ENCODE peak calls at places on chromosome 18, in six cellular contexts. N, K, L, G, O and F are unnamed samples.

GRCh38 chr18:23240609-23240930 is 105.3 kb downstream of the CABLES1 start:
- DNase-seq in G (no peak), L (no peak), K (no peak), O (no peak), N (no peak), F (no peak)

GRCh38 chr18:5103693-5104092 is 93.4 kb downstream of the AKAIN1 start:
- DNase-seq in L (no peak), O (no peak), K (no peak), G (no peak), N (no peak), F (no peak)

GRCh38 chr18:79507546-79508480 is 112.1 kb downstream of the NFATC1 start:
- DNase-seq in L (peak; percentile 21), G (no peak), K (peak; percentile 63), N (no peak), O (peak; percentile 87), F (no peak)

GRCh38 chr18:49476664-49477411 is 10.2 kb downstream of the C18orf32 start:
- DNase-seq in N (no peak), G (no peak), L (no peak), O (no peak), K (no peak), F (no peak)

GRCh38 chr18:2805970-2806943 is 40.5 kb upstream of the EMILIN2 start:
- DNase-seq in L (no peak), G (no peak), O (no peak), N (no peak), K (no peak), F (no peak)

GRCh38 chr18:8478166-8478967 is 130.9 kb upstream of the RAB12 start:
- DNase-seq in O (peak; percentile 38), K (peak; percentile 50), N (peak; percentile 76), G (peak; percentile 40), L (peak; percentile 93), F (peak; percentile 88)

GRCh38 chr18:73962251-73962650 is 185.4 kb downstream of the FBXO15 start:
- DNase-seq in G (no peak), N (no peak), O (no peak), K (no peak), L (no peak), F (no peak)

GRCh38 chr18:77650799-77651385 is 401.2 kb downstream of the GALR1 start:
- DNase-seq in O (peak; percentile 80), G (peak; percentile 50), L (peak; percentile 89), K (peak; percentile 65), N (peak; percentile 81), F (peak; percentile 95)

GRCh38 chr18:78716022-78716421 is 263.6 kb upstream of the SALL3 start:
- DNase-seq in N (no peak), K (no peak), L (no peak), G (no peak), O (no peak), F (no peak)

GRCh38 chr18:5538541-5538940 is 5.3 kb downstream of the EPB41L3 start:
- DNase-seq in O (no peak), L (no peak), K (no peak), G (no peak), N (no peak), F (no peak)

GRCh38 chr18:51578403-51578980 is 381.0 kb upstream of the MEX3C start:
- DNase-seq in O (no peak), N (no peak), G (no peak), K (no peak), L (no peak), F (no peak)

GRCh38 chr18:35345460-35345921 is 1.3 kb upstream of the ZNF24 start:
- DNase-seq in N (peak; percentile 44), K (no peak), G (no peak), O (no peak), L (no peak), F (no peak)

GRCh38 chr18:79778291-79778791 is 19.4 kb upstream of the KCNG2 start:
- DNase-seq in G (no peak), L (no peak), O (no peak), N (no peak), K (no peak), F (no peak)

GRCh38 chr18:75132931-75133525 is 75.9 kb downstream of the PTGR3 start:
- DNase-seq in N (no peak), G (no peak), K (no peak), O (no peak), L (no peak), F (no peak)

GRCh38 chr18:48902023-48902855 is 48.5 kb downstream of the SMAD7 start:
- DNase-seq in O (peak; percentile 89), G (no peak), N (no peak), L (no peak), K (peak; percentile 66), F (no peak)

GRCh38 chr18:48007955-48008701 is 77.7 kb upstream of the SMAD2 start:
- DNase-seq in K (no peak), G (peak; percentile 54), L (peak; percentile 87), N (peak; percentile 86), O (peak; percentile 54), F (peak; percentile 82)

GRCh38 chr18:55353391-55353790 is 234.6 kb downstream of the TCF4 start:
- DNase-seq in O (no peak), N (no peak), L (no peak), G (no peak), K (no peak), F (no peak)

GRCh38 chr18:75923169-75923568 is 495.7 kb upstream of the SMIM21 start:
- DNase-seq in N (no peak), O (peak; percentile 41), K (peak; percentile 60), G (no peak), L (no peak), F (no peak)

GRCh38 chr18:13216732-13217465 is 1.7 kb upstream of the LDLRAD4 start:
- DNase-seq in G (peak; percentile 56), K (no peak), N (peak; percentile 71), L (peak; percentile 68), O (peak; percentile 61), F (peak; percentile 68)

GRCh38 chr18:7897119-7897518 is 330.0 kb downstream of the PTPRM start:
- DNase-seq in O (no peak), L (no peak), G (no peak), K (no peak), N (no peak), F (no peak)

GRCh38 chr18:24491882-24492281 is 31.4 kb downstream of the HRH4 start:
- DNase-seq in G (no peak), O (no peak), K (no peak), L (no peak), N (peak; percentile 20), F (no peak)

GRCh38 chr18:8765692-8766463 is 60.5 kb downstream of the MTCL1 start:
- DNase-seq in K (no peak), O (no peak), G (no peak), L (no peak), N (peak; percentile 40), F (no peak)

GRCh38 chr18:36467614-36468013 is 170.1 kb downstream of the FHOD3 start:
- DNase-seq in N (no peak), O (no peak), K (no peak), G (no peak), L (no peak), F (no peak)

GRCh38 chr18:51943281-51943680 is 396.7 kb upstream of the DCC start:
- DNase-seq in N (no peak), O (no peak), K (no peak), G (no peak), L (no peak), F (no peak)

GRCh38 chr18:69000366-69000765 is 202.5 kb downstream of the CCDC102B start:
- DNase-seq in O (no peak), G (no peak), K (no peak), L (no peak), N (no peak), F (no peak)

GRCh38 chr18:68997845-68998244 is 200.0 kb downstream of the CCDC102B start:
- DNase-seq in N (no peak), K (no peak), L (no peak), O (no peak), G (no peak), F (no peak)

GRCh38 chr18:69002233-69002632 is 204.4 kb downstream of the CCDC102B start:
- DNase-seq in K (no peak), O (no peak), N (no peak), G (no peak), L (peak; percentile 28), F (no peak)
- TF ChIP-seq CTCF in K (peak; percentile 14), O (no peak), N (no peak), G (no peak), L (peak; percentile 39), F (peak; percentile 54)

GRCh38 chr18:11398625-11399024 is 210.8 kb upstream of the SLC35G4 start:
- DNase-seq in N (no peak), G (no peak), L (no peak), K (no peak), O (no peak), F (no peak)
- TF ChIP-seq CTCF in N (peak; percentile 18), G (no peak), L (no peak), K (no peak), O (no peak), F (peak; percentile 23)

GRCh38 chr18:32091325-32091723 is 350 bp upstream of the RNF138 start:
- DNase-seq in N (no peak), O (no peak), K (no peak), L (no peak), G (no peak), F (no peak)

GRCh38 chr18:32093523-32093922 is 1.8 kb downstream of the RNF138 start:
- DNase-seq in G (no peak), O (no peak), K (no peak), N (no peak), L (no peak), F (no peak)

GRCh38 chr18:32093106-32093511 is 1.4 kb downstream of the RNF138 start:
- DNase-seq in G (peak; percentile 34), K (peak; percentile 36), O (peak; percentile 44), L (peak; percentile 52), N (peak; percentile 83), F (peak; percentile 44)

GRCh38 chr18:32091724-32092421 is at the start of gene RNF138:
- DNase-seq in L (peak; percentile 87), O (peak; percentile 84), G (peak; percentile 91), K (peak; percentile 80), N (peak; percentile 90), F (peak; percentile 81)

DNA sequence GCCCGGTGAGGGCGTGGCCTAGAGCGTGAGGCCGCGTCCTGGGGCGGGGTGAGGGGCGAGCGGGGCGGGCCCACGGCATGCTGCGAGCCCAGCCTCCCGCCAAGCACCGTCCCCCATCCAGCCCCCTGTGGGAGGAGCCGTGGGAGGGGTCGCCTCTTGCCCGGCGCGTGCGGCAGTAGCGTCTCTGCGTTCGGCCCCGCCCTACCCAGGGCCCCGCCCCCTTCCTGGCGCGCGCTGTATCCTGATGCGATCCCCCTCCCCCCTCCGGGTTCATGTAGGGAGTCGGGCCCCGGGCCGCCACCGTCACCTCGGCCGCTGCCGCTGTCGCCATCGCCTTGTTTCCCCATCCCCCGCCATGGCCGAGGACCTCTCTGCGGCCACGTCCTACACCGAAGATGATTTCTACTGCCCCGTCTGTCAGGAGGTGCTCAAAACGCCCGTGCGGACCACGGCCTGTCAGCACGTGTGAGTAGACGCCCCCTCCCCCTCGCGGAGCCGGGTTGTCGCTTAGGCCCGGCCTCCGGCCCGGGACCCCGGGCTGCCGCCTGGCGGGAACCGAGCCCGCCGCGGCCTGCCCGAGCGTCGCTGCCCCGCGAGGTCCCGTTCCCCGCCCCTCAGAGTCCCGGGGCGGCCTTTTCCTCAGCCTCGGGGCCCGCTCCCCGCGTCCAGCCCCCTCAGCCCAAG is 890 bp downstream of the RNF138 start:
- DNase-seq in K (peak; percentile 99), G (peak; percentile 100), L (peak; percentile 99), O (peak; percentile 100), N (peak; percentile 99), F (peak; percentile 100)
- TF ChIP-seq CTCF in K (no peak), G (no peak), L (no peak), O (no peak), N (no peak), F (no peak)

DNA sequence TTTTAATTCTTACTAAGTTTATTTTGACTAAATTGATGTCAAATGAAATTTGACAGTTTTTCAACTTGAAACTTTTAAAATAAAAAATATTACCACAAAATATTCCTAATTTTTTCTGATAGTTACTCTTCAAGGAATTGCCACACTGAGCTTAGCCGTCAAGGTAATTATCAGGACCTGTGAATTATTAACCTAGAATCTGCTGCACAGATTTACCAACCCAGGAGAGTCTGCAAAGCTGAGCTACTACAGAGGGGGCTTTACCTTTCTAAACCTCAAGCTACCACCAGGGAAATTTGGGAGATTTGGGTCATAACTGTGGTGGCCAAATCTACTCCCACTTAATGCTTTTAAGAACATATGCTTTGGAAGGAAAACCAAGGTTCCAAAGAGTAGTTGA is 324.6 kb downstream of the CCDC178 start:
- DNase-seq in O (no peak), N (no peak), K (no peak), L (no peak), G (no peak), F (no peak)
- TF ChIP-seq CTCF in O (no peak), N (no peak), K (no peak), L (no peak), G (no peak), F (no peak)